ENCODE peak calls at places on chromosomes 16 and 17, in seven cellular contexts. One of them, this sample, is unnamed. For H3K9me3 and H3K4me1, the result is how much of the 10 kb centered on the place peaks cover.

GRCh38 chr17:79993390-79994221 is 42.1 kb downstream of the TBC1D16 start:
- DNase-seq in BE2C: peak
- DNase-seq in stomach: peak
- DNase-seq in heart right ventricle: peak
- DNase-seq in uterus: peak
- DNase-seq in CD4-positive, CD25-positive, alpha-beta regulatory T cell: no peak
- DNase-seq in right lobe of liver: peak
- DNase-seq in this sample: peak

GRCh38 chr17:76051571-76051970 is 20.7 kb downstream of the SRP68 start:
- DNase-seq in right lobe of liver: no peak
- DNase-seq in stomach: no peak
- DNase-seq in BE2C: no peak
- DNase-seq in CD4-positive, CD25-positive, alpha-beta regulatory T cell: no peak
- DNase-seq in heart right ventricle: no peak
- DNase-seq in uterus: no peak
- DNase-seq in this sample: no peak

GRCh38 chr16:67198238-67198734 is 645 bp upstream of the ELMO3 start:
- DNase-seq in right lobe of liver: no peak
- DNase-seq in stomach: peak
- DNase-seq in heart right ventricle: no peak
- DNase-seq in CD4-positive, CD25-positive, alpha-beta regulatory T cell: no peak
- DNase-seq in uterus: no peak
- DNase-seq in BE2C: peak
- DNase-seq in this sample: peak

GRCh38 chr17:81365601-81366585 is 29.4 kb upstream of the BAHCC1 start:
- DNase-seq in BE2C: no peak
- DNase-seq in right lobe of liver: no peak
- DNase-seq in uterus: peak
- DNase-seq in CD4-positive, CD25-positive, alpha-beta regulatory T cell: no peak
- DNase-seq in heart right ventricle: no peak
- DNase-seq in stomach: peak
- DNase-seq in this sample: peak

GRCh38 chr17:63984651-63985386 is 12.1 kb upstream of the SCN4A start:
- DNase-seq in uterus: peak
- DNase-seq in CD4-positive, CD25-positive, alpha-beta regulatory T cell: peak
- DNase-seq in right lobe of liver: no peak
- DNase-seq in heart right ventricle: peak
- DNase-seq in stomach: peak
- DNase-seq in BE2C: no peak
- DNase-seq in this sample: no peak

GRCh38 chr17:56798916-56799315 is 34.8 kb downstream of the C17orf67 start:
- DNase-seq in uterus: no peak
- DNase-seq in right lobe of liver: no peak
- DNase-seq in CD4-positive, CD25-positive, alpha-beta regulatory T cell: no peak
- DNase-seq in BE2C: no peak
- DNase-seq in stomach: no peak
- DNase-seq in heart right ventricle: no peak
- DNase-seq in this sample: no peak

GRCh38 chr17:42969006-42969581 is 4.8 kb upstream of the AARSD1 start:
- DNase-seq in stomach: no peak
- DNase-seq in uterus: no peak
- DNase-seq in CD4-positive, CD25-positive, alpha-beta regulatory T cell: no peak
- DNase-seq in heart right ventricle: no peak
- DNase-seq in right lobe of liver: no peak
- DNase-seq in BE2C: no peak
- DNase-seq in this sample: no peak

GRCh38 chr17:68910256-68910705 is 44.9 kb downstream of the ABCA8 start:
- DNase-seq in BE2C: no peak
- DNase-seq in right lobe of liver: no peak
- DNase-seq in heart right ventricle: no peak
- DNase-seq in CD4-positive, CD25-positive, alpha-beta regulatory T cell: no peak
- DNase-seq in uterus: peak
- DNase-seq in stomach: no peak
- DNase-seq in this sample: no peak

GRCh38 chr17:7435676-7436555 is 681 bp downstream of the TMEM102 start:
- DNase-seq in heart right ventricle: peak
- DNase-seq in CD4-positive, CD25-positive, alpha-beta regulatory T cell: peak
- DNase-seq in stomach: peak
- DNase-seq in BE2C: no peak
- DNase-seq in uterus: no peak
- DNase-seq in right lobe of liver: peak
- DNase-seq in this sample: peak

GRCh38 chr16:78522327-78522726 is 422.9 kb downstream of the WWOX start:
- DNase-seq in CD4-positive, CD25-positive, alpha-beta regulatory T cell: no peak
- DNase-seq in uterus: no peak
- DNase-seq in stomach: no peak
- DNase-seq in right lobe of liver: no peak
- DNase-seq in heart right ventricle: no peak
- DNase-seq in BE2C: no peak
- DNase-seq in this sample: no peak

GRCh38 chr17:44069974-44070454 is 521 bp upstream of the G6PC3 start:
- DNase-seq in right lobe of liver: peak
- DNase-seq in stomach: no peak
- DNase-seq in heart right ventricle: no peak
- DNase-seq in BE2C: no peak
- DNase-seq in CD4-positive, CD25-positive, alpha-beta regulatory T cell: no peak
- DNase-seq in uterus: no peak
- DNase-seq in this sample: no peak

GRCh38 chr16:78961464-78961863 is 639.1 kb downstream of the MAF start:
- DNase-seq in heart right ventricle: no peak
- DNase-seq in BE2C: no peak
- DNase-seq in right lobe of liver: no peak
- DNase-seq in stomach: no peak
- DNase-seq in uterus: no peak
- DNase-seq in CD4-positive, CD25-positive, alpha-beta regulatory T cell: no peak
- DNase-seq in this sample: no peak

GRCh38 chr17:19387921-19388521 is 1.0 kb upstream of the MFAP4 start:
- DNase-seq in stomach: no peak
- DNase-seq in BE2C: no peak
- DNase-seq in heart right ventricle: no peak
- DNase-seq in uterus: no peak
- DNase-seq in right lobe of liver: no peak
- DNase-seq in CD4-positive, CD25-positive, alpha-beta regulatory T cell: no peak
- DNase-seq in this sample: no peak

GRCh38 chr17:75637143-75637538 is 3.9 kb downstream of the SMIM5 start:
- DNase-seq in right lobe of liver: no peak
- DNase-seq in uterus: no peak
- DNase-seq in stomach: peak
- DNase-seq in heart right ventricle: peak
- DNase-seq in BE2C: peak
- DNase-seq in CD4-positive, CD25-positive, alpha-beta regulatory T cell: no peak
- DNase-seq in this sample: peak

GRCh38 chr16:70717065-70717464 is 31.2 kb upstream of the MTSS2 start:
- DNase-seq in heart right ventricle: no peak
- DNase-seq in uterus: no peak
- DNase-seq in CD4-positive, CD25-positive, alpha-beta regulatory T cell: no peak
- DNase-seq in right lobe of liver: no peak
- DNase-seq in BE2C: no peak
- DNase-seq in stomach: no peak
- DNase-seq in this sample: no peak

GRCh38 chr17:44794699-44795413 is 35.2 kb downstream of the GJC1 start:
- DNase-seq in stomach: no peak
- DNase-seq in uterus: no peak
- DNase-seq in BE2C: no peak
- DNase-seq in right lobe of liver: no peak
- DNase-seq in CD4-positive, CD25-positive, alpha-beta regulatory T cell: no peak
- DNase-seq in heart right ventricle: no peak
- DNase-seq in this sample: no peak

GRCh38 chr17:8151641-8152111 is 528 bp downstream of the PER1 start:
- DNase-seq in right lobe of liver: peak
- DNase-seq in stomach: peak
- DNase-seq in CD4-positive, CD25-positive, alpha-beta regulatory T cell: no peak
- DNase-seq in heart right ventricle: peak
- DNase-seq in BE2C: no peak
- DNase-seq in uterus: peak
- DNase-seq in this sample: peak

GRCh38 chr17:15092762-15093161 is 172.4 kb downstream of the PMP22 start:
- DNase-seq in uterus: no peak
- DNase-seq in heart right ventricle: no peak
- DNase-seq in BE2C: no peak
- DNase-seq in stomach: no peak
- DNase-seq in CD4-positive, CD25-positive, alpha-beta regulatory T cell: no peak
- DNase-seq in right lobe of liver: no peak
- DNase-seq in this sample: no peak

GRCh38 chr17:15269087-15269486 is 4.0 kb upstream of the PMP22 start:
- DNase-seq in heart right ventricle: no peak
- DNase-seq in uterus: no peak
- DNase-seq in right lobe of liver: no peak
- DNase-seq in CD4-positive, CD25-positive, alpha-beta regulatory T cell: no peak
- DNase-seq in stomach: no peak
- DNase-seq in BE2C: no peak
- DNase-seq in this sample: no peak

GRCh38 chr16:58030136-58030840 is 4.7 kb downstream of the MMP15 start:
- DNase-seq in BE2C: no peak
- DNase-seq in CD4-positive, CD25-positive, alpha-beta regulatory T cell: no peak
- DNase-seq in heart right ventricle: no peak
- DNase-seq in stomach: no peak
- DNase-seq in uterus: no peak
- DNase-seq in right lobe of liver: peak
- DNase-seq in this sample: no peak

GRCh38 chr16:31899505-31899904 is 25.9 kb downstream of the ZNF267 start:
- DNase-seq in heart right ventricle: no peak
- DNase-seq in stomach: no peak
- DNase-seq in BE2C: no peak
- DNase-seq in CD4-positive, CD25-positive, alpha-beta regulatory T cell: no peak
- DNase-seq in right lobe of liver: no peak
- DNase-seq in uterus: no peak
- DNase-seq in this sample: no peak

GRCh38 chr16:31888735-31889134 is 15.1 kb downstream of the ZNF267 start:
- DNase-seq in stomach: no peak
- DNase-seq in right lobe of liver: no peak
- DNase-seq in CD4-positive, CD25-positive, alpha-beta regulatory T cell: no peak
- DNase-seq in BE2C: no peak
- DNase-seq in heart right ventricle: no peak
- DNase-seq in uterus: no peak
- DNase-seq in this sample: no peak

GRCh38 chr16:31897283-31897682 is 23.7 kb downstream of the ZNF267 start:
- DNase-seq in BE2C: no peak
- DNase-seq in stomach: no peak
- DNase-seq in heart right ventricle: no peak
- DNase-seq in uterus: no peak
- DNase-seq in right lobe of liver: no peak
- DNase-seq in CD4-positive, CD25-positive, alpha-beta regulatory T cell: no peak
- DNase-seq in this sample: no peak

GRCh38 chr16:31893824-31894223 is 20.2 kb downstream of the ZNF267 start:
- DNase-seq in heart right ventricle: no peak
- DNase-seq in uterus: no peak
- DNase-seq in stomach: no peak
- DNase-seq in BE2C: no peak
- DNase-seq in CD4-positive, CD25-positive, alpha-beta regulatory T cell: no peak
- DNase-seq in right lobe of liver: no peak
- DNase-seq in this sample: no peak
- H3K9me3 ChIP-seq in heart right ventricle: under half
- H3K9me3 ChIP-seq in uterus: under half
- H3K9me3 ChIP-seq in stomach: half or more
- H3K9me3 ChIP-seq in BE2C: under half
- H3K9me3 ChIP-seq in CD4-positive, CD25-positive, alpha-beta regulatory T cell: half or more
- H3K9me3 ChIP-seq in right lobe of liver: under half
- H3K9me3 ChIP-seq in this sample: under half

DNA sequence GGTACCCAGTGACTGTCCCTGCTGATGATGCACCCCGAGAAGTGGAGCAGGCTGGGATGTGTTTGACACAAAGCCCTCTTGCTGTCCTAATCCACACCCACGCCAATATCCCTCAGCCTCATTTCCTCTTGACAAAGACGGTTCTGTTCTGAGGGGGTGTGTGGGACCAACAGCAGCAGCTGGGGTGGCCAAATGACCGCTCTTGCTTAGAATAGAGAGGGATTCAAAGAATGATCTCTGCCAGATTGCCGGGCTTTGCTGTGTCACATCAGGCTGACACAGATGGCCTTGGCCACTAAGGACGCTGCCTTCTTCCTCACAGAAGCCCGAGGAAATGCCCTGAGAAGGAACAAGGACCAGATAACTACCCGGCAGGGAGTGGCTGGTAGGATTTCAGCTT is 250.7 kb downstream of the NTN1 start:
- DNase-seq in CD4-positive, CD25-positive, alpha-beta regulatory T cell: no peak
- DNase-seq in right lobe of liver: no peak
- DNase-seq in uterus: no peak
- DNase-seq in BE2C: no peak
- DNase-seq in heart right ventricle: no peak
- DNase-seq in stomach: no peak
- DNase-seq in this sample: no peak
- H3K4me3 ChIP-seq in CD4-positive, CD25-positive, alpha-beta regulatory T cell: no peak
- H3K4me3 ChIP-seq in right lobe of liver: no peak
- H3K4me3 ChIP-seq in uterus: no peak
- H3K4me3 ChIP-seq in BE2C: no peak
- H3K4me3 ChIP-seq in heart right ventricle: no peak
- H3K4me3 ChIP-seq in stomach: no peak
- H3K4me3 ChIP-seq in this sample: no peak

GRCh38 chr17:55420776-55421178 is 858 bp downstream of the MMD start:
- DNase-seq in BE2C: peak
- DNase-seq in heart right ventricle: peak
- DNase-seq in CD4-positive, CD25-positive, alpha-beta regulatory T cell: peak
- DNase-seq in uterus: peak
- DNase-seq in right lobe of liver: peak
- DNase-seq in stomach: peak
- DNase-seq in this sample: peak
- H3K4me1 ChIP-seq in BE2C: under half
- H3K4me1 ChIP-seq in heart right ventricle: under half
- H3K4me1 ChIP-seq in CD4-positive, CD25-positive, alpha-beta regulatory T cell: under half
- H3K4me1 ChIP-seq in uterus: under half
- H3K4me1 ChIP-seq in right lobe of liver: under half
- H3K4me1 ChIP-seq in stomach: under half
- H3K4me1 ChIP-seq in this sample: under half

GRCh38 chr16:4523686-4524085 is 14.9 kb downstream of the CDIP1 start:
- DNase-seq in CD4-positive, CD25-positive, alpha-beta regulatory T cell: no peak
- DNase-seq in BE2C: no peak
- DNase-seq in uterus: no peak
- DNase-seq in right lobe of liver: no peak
- DNase-seq in heart right ventricle: no peak
- DNase-seq in stomach: no peak
- DNase-seq in this sample: no peak

GRCh38 chr16:4525634-4526277 is 12.8 kb downstream of the CDIP1 start:
- DNase-seq in BE2C: no peak
- DNase-seq in uterus: no peak
- DNase-seq in heart right ventricle: no peak
- DNase-seq in CD4-positive, CD25-positive, alpha-beta regulatory T cell: no peak
- DNase-seq in stomach: no peak
- DNase-seq in right lobe of liver: no peak
- DNase-seq in this sample: peak

GRCh38 chr16:4525069-4525468 is 13.5 kb downstream of the CDIP1 start:
- DNase-seq in uterus: no peak
- DNase-seq in right lobe of liver: no peak
- DNase-seq in heart right ventricle: no peak
- DNase-seq in BE2C: no peak
- DNase-seq in CD4-positive, CD25-positive, alpha-beta regulatory T cell: no peak
- DNase-seq in stomach: no peak
- DNase-seq in this sample: no peak

GRCh38 chr16:4521971-4522623 is 16.5 kb downstream of the CDIP1 start:
- DNase-seq in heart right ventricle: peak
- DNase-seq in CD4-positive, CD25-positive, alpha-beta regulatory T cell: no peak
- DNase-seq in stomach: no peak
- DNase-seq in BE2C: peak
- DNase-seq in right lobe of liver: no peak
- DNase-seq in uterus: no peak
- DNase-seq in this sample: peak

DNA sequence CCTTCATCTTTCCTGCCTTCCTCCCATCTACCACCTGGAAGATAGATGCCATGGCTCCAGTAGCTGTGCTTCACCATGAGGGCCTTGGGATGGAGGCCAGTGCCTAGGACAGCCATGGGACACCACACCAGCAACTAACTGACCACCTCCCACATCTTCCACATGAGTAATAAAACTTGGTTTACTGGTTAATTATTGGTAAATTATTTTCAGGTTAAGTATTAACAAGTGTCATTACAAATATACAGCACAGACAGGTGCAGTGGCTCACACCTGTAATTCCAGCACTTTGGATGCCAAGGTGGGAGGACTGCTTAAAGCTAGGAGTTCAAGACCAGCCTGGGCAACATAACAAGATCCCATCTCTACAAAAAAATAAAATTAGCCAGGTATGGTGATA is 14.0 kb downstream of the CDIP1 start:
- DNase-seq in stomach: no peak
- DNase-seq in CD4-positive, CD25-positive, alpha-beta regulatory T cell: no peak
- DNase-seq in heart right ventricle: no peak
- DNase-seq in right lobe of liver: no peak
- DNase-seq in BE2C: no peak
- DNase-seq in uterus: no peak
- DNase-seq in this sample: no peak
- H3K9me3 ChIP-seq in stomach: under half
- H3K9me3 ChIP-seq in CD4-positive, CD25-positive, alpha-beta regulatory T cell: under half
- H3K9me3 ChIP-seq in heart right ventricle: under half
- H3K9me3 ChIP-seq in right lobe of liver: under half
- H3K9me3 ChIP-seq in BE2C: under half
- H3K9me3 ChIP-seq in uterus: under half
- H3K9me3 ChIP-seq in this sample: under half

This sample was measured in pancreas.